ENCODE peak calls at places on chromosome 16, in six cellular contexts. Z, S, B, M, E and L are unnamed samples.

GRCh38 chr16:12881771-12882170 is 19.6 kb upstream of the SHISA9 start:
- DNase-seq in Z (no peak), S (no peak), B (no peak), M (no peak), E (no peak), L (no peak)

GRCh38 chr16:53537591-53537990 is 34.6 kb upstream of the AKTIP start:
- DNase-seq in Z (no peak), S (no peak), B (no peak), M (no peak), E (no peak), L (no peak)

GRCh38 chr16:65832679-65833078 is 533.8 kb upstream of the CDH5 start:
- DNase-seq in Z (no peak), S (no peak), B (no peak), M (no peak), E (no peak), L (no peak)

GRCh38 chr16:81446318-81447275 is 2.0 kb downstream of the CMIP start:
- DNase-seq in Z (no peak), S (peak), B (no peak), M (peak), E (peak), L (no peak)

GRCh38 chr16:53457670-53458069 is 23.4 kb downstream of the RBL2 start:
- DNase-seq in Z (no peak), S (peak), B (no peak), M (peak), E (no peak), L (peak)

GRCh38 chr16:24504467-24505345 is 34.7 kb upstream of the RBBP6 start:
- DNase-seq in Z (peak), S (peak), B (peak), M (peak), E (peak), L (peak)

GRCh38 chr16:71542377-71542776 is 16.2 kb downstream of the CHST4 start:
- DNase-seq in Z (peak), S (peak), B (peak), M (peak), E (peak), L (peak)

GRCh38 chr16:88956546-88957455 is 20.2 kb downstream of the CBFA2T3 start:
- DNase-seq in Z (no peak), S (no peak), B (no peak), M (no peak), E (no peak), L (no peak)

GRCh38 chr16:3578610-3579551 is 1.7 kb upstream of the NLRC3 start:
- DNase-seq in Z (no peak), S (peak), B (no peak), M (peak), E (no peak), L (no peak)

GRCh38 chr16:84677849-84678248 is 22.0 kb upstream of the USP10 start:
- DNase-seq in Z (no peak), S (no peak), B (no peak), M (no peak), E (no peak), L (no peak)

GRCh38 chr16:89006036-89006752 is 29.2 kb upstream of the CBFA2T3 start:
- DNase-seq in Z (no peak), S (no peak), B (no peak), M (no peak), E (no peak), L (no peak)

GRCh38 chr16:88649924-88650748 is 717 bp downstream of the CYBA start:
- DNase-seq in Z (peak), S (peak), B (no peak), M (peak), E (no peak), L (no peak)

GRCh38 chr16:1159973-1160772 is 7.3 kb downstream of the CACNA1H start:
- DNase-seq in Z (no peak), S (no peak), B (no peak), M (no peak), E (no peak), L (no peak)

GRCh38 chr16:24257965-24258364 is 1.8 kb downstream of the CACNG3 start:
- DNase-seq in Z (peak), S (no peak), B (no peak), M (no peak), E (no peak), L (no peak)

GRCh38 chr16:566475-567361 is at the start of gene NHLRC4:
- DNase-seq in Z (peak), S (peak), B (peak), M (peak), E (no peak), L (peak)

GRCh38 chr16:49462989-49463371 is 89.4 kb downstream of the C16orf78 start:
- DNase-seq in Z (peak), S (no peak), B (no peak), M (peak), E (no peak), L (no peak)